ENCODE peak calls at places on chromosome 18, in seven cellular contexts. F, K, E, A, I, N and W are unnamed samples.

GRCh38 chr18:58362027-58362575 is 266.8 kb downstream of the ALPK2 start:
- DNase-seq in I (no peak), A (no peak), N (no peak), K (no peak), E (peak), F (peak), W (no peak)

GRCh38 chr18:26436176-26437031 is 111.9 kb downstream of the KCTD1 start:
- DNase-seq in I (no peak), F (no peak), N (no peak), A (no peak), E (no peak), K (no peak), W (no peak)

GRCh38 chr18:79677221-79677620 is 2.4 kb upstream of the CTDP1 start:
- DNase-seq in N (no peak), I (no peak), A (no peak), K (no peak), E (no peak), F (no peak), W (no peak)

GRCh38 chr18:3794537-3795348 is 344.8 kb downstream of the TGIF1 start:
- DNase-seq in N (no peak), A (no peak), F (peak), K (peak), E (peak), I (no peak), W (no peak)

GRCh38 chr18:12543697-12544096 is 114.2 kb downstream of the SPIRE1 start:
- DNase-seq in F (no peak), N (no peak), I (no peak), A (no peak), K (no peak), E (no peak), W (no peak)

GRCh38 chr18:49098386-49098785 is 147.6 kb upstream of the SMAD7 start:
- DNase-seq in I (no peak), K (no peak), A (no peak), N (no peak), F (no peak), E (no peak), W (no peak)

GRCh38 chr18:49008716-49009115 is 58.0 kb upstream of the SMAD7 start:
- DNase-seq in K (no peak), F (no peak), A (no peak), N (no peak), E (no peak), I (peak), W (peak)

GRCh38 chr18:42229211-42230210 is 274.5 kb downstream of the PIK3C3 start:
- DNase-seq in N (no peak), E (no peak), K (no peak), A (no peak), F (no peak), I (no peak), W (no peak)

GRCh38 chr18:48615566-48616401 is 77.0 kb downstream of the CTIF start:
- DNase-seq in I (peak), E (no peak), F (peak), N (no peak), K (no peak), A (no peak), W (no peak)

GRCh38 chr18:57863706-57864105 is 60.6 kb upstream of the ATP8B1 start:
- DNase-seq in N (no peak), A (no peak), I (no peak), F (no peak), E (no peak), K (no peak), W (no peak)

GRCh38 chr18:38545071-38545470 is 979.5 kb upstream of the CELF4 start:
- DNase-seq in N (no peak), I (no peak), F (no peak), A (no peak), E (no peak), K (peak), W (no peak)

GRCh38 chr18:50401888-50402287 is 27.0 kb downstream of the SKA1 start:
- DNase-seq in A (no peak), F (peak), K (peak), E (no peak), I (peak), N (no peak), W (peak)

GRCh38 chr18:58748899-58749595 is 77.8 kb downstream of the MALT1 start:
- DNase-seq in E (no peak), N (no peak), K (no peak), F (no peak), I (no peak), A (no peak), W (no peak)

GRCh38 chr18:58871514-58872490 is 7.1 kb downstream of the ZNF532 start:
- DNase-seq in K (no peak), E (no peak), I (no peak), A (no peak), F (no peak), N (no peak), W (no peak)

GRCh38 chr18:26386002-26386401 is 159.8 kb downstream of the TAF4B start:
- DNase-seq in F (peak), E (peak), I (no peak), K (no peak), A (no peak), N (no peak), W (no peak)

GRCh38 chr18:79938196-79938595 is 13.3 kb downstream of the SLC66A2 start:
- DNase-seq in I (peak), A (no peak), N (no peak), F (no peak), K (peak), E (no peak), W (peak)

GRCh38 chr18:66511810-66512209 is 92.1 kb downstream of the CDH19 start:
- DNase-seq in N (no peak), I (no peak), A (no peak), F (no peak), E (peak), K (no peak), W (no peak)

GRCh38 chr18:54517521-54517920 is 73.5 kb upstream of the DYNAP start:
- DNase-seq in I (no peak), E (no peak), N (no peak), F (no peak), K (no peak), A (no peak), W (no peak)

GRCh38 chr18:7492385-7492784 is 74.7 kb upstream of the PTPRM start:
- DNase-seq in E (no peak), A (no peak), N (no peak), I (no peak), K (no peak), F (no peak), W (no peak)

GRCh38 chr18:13242797-13243196 is 24.2 kb downstream of the LDLRAD4 start:
- DNase-seq in E (no peak), K (peak), N (no peak), A (no peak), I (peak), F (no peak), W (no peak)

GRCh38 chr18:28151434-28151833 is 25.5 kb downstream of the CDH2 start:
- DNase-seq in N (no peak), E (no peak), F (no peak), K (no peak), I (no peak), A (no peak), W (no peak)

GRCh38 chr18:69948919-69949537 is 1.4 kb upstream of the CD226 start:
- DNase-seq in F (peak), E (peak), A (no peak), I (no peak), N (peak), K (peak), W (peak)

GRCh38 chr18:66632771-66633170 is 28.9 kb upstream of the CDH19 start:
- DNase-seq in E (peak), K (no peak), A (no peak), N (no peak), I (no peak), F (no peak), W (no peak)

GRCh38 chr18:51153659-51154371 is 43.7 kb downstream of the MEX3C start:
- DNase-seq in K (no peak), F (no peak), I (no peak), A (peak), N (no peak), E (no peak), W (no peak)

GRCh38 chr18:32443356-32443755 is 27.3 kb downstream of the GAREM1 start:
- DNase-seq in E (no peak), A (no peak), I (no peak), N (no peak), K (no peak), F (no peak), W (no peak)

GRCh38 chr18:36756262-36756661 is 72.5 kb downstream of the TPGS2 start:
- DNase-seq in I (no peak), E (no peak), F (no peak), K (no peak), A (no peak), N (no peak), W (no peak)

GRCh38 chr18:50011813-50012445 is 183.0 kb downstream of the MYO5B start:
- DNase-seq in I (no peak), E (no peak), K (no peak), F (no peak), A (no peak), N (no peak), W (no peak)

GRCh38 chr18:48392266-48392665 is 16.9 kb downstream of the ZBTB7C start:
- DNase-seq in N (no peak), E (no peak), K (no peak), F (no peak), I (no peak), A (no peak), W (no peak)

GRCh38 chr18:79566841-79567370 is 112.7 kb upstream of the CTDP1 start:
- DNase-seq in I (peak), F (no peak), E (no peak), K (peak), A (no peak), N (peak), W (peak)

GRCh38 chr18:57131782-57132181 is 15.1 kb upstream of the BOD1L2 start:
- DNase-seq in A (no peak), K (no peak), I (no peak), E (no peak), F (peak), N (no peak), W (no peak)

GRCh38 chr18:44737623-44738022 is 56.9 kb downstream of the SETBP1 start:
- DNase-seq in A (no peak), F (no peak), K (no peak), N (no peak), E (no peak), I (no peak), W (no peak)

GRCh38 chr18:46915800-46916550 is 1.3 kb downstream of the PIAS2 start:
- DNase-seq in N (no peak), A (no peak), K (no peak), I (no peak), F (no peak), E (no peak), W (no peak)

GRCh38 chr18:48735070-48735676 is 196.3 kb downstream of the CTIF start:
- DNase-seq in F (no peak), A (no peak), I (no peak), E (peak), K (peak), N (no peak), W (no peak)

GRCh38 chr18:14949800-14950415 is 201.9 kb downstream of the ANKRD30B start:
- DNase-seq in I (no peak), F (no peak), K (no peak), A (no peak), N (no peak), E (no peak), W (no peak)

GRCh38 chr18:58580623-58581022 is 48.3 kb downstream of the ALPK2 start:
- DNase-seq in E (no peak), F (no peak), K (peak), I (no peak), N (no peak), A (no peak), W (no peak)

GRCh38 chr18:41484069-41484468 is 471.0 kb upstream of the PIK3C3 start:
- DNase-seq in N (no peak), I (no peak), F (peak), K (no peak), A (no peak), E (no peak), W (no peak)

DNA sequence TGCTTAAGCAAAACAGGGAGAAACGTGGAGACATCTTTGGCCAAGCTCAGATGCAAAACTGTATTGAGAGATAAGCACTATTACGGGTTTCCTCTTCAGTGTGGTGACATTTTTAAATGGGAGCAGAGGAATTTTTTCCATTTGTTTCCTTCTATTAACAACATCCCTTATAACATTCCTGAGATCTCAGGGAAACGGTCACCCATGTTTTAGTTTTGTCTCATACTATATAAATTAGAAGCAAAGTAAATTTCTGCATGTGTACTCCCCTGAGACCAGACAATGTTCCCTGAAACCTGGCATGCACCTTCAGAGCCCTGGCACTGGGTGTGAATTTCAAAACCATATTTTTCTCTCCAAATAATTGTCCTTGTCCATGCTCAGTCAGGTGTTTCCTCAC is 57.6 kb upstream of the RNF152 start:
- DNase-seq in I (no peak), E (peak), K (no peak), N (no peak), F (no peak), A (no peak), W (no peak)
- H3K27ac ChIP-seq in I (no peak), E (peak), K (no peak), N (no peak), F (no peak), A (no peak), W (no peak)

GRCh38 chr18:10061566-10061965 is 147.8 kb downstream of the VAPA start:
- DNase-seq in K (no peak), F (no peak), N (no peak), A (no peak), I (no peak), E (no peak), W (no peak)
- H3K27ac ChIP-seq in K (peak), F (no peak), N (no peak), A (no peak), I (no peak), E (no peak), W (no peak)

DNA sequence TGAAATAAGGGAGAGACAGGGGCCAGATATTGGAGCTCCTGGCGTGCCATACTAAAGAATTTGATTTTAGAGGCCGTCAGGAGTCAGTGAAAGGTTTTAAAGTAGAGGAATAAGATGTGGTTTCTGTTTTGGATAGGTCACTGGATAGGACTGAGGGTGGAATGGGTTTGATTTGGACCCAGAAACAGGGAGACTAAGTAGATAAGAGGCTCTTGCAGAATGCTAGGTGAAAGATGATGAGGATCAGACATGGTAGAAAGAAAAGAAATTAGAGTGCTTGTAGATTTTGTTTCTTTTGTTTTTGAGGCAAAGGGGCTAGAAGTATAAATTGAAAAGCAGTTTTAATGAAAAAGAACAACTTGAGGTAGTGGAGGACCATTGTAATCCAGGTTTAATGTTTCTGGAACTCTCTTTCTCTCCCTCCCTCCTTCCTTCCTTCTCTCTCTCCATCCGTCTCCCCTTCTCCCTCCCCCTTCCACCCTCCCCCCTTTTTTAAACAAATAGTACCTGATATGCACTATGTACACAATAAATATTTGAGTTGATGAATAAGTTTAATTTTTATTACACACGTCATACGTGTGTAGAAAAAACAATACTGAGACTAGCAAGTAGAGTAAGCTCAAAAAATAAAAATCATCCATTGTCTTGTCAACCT is 1.9 kb downstream of the NDUFV2 start:
- DNase-seq in A (no peak), N (no peak), F (no peak), I (no peak), E (peak), K (no peak), W (no peak)
- H3K27ac ChIP-seq in A (peak), N (peak), F (peak), I (peak), E (peak), K (no peak), W (peak)

DNA sequence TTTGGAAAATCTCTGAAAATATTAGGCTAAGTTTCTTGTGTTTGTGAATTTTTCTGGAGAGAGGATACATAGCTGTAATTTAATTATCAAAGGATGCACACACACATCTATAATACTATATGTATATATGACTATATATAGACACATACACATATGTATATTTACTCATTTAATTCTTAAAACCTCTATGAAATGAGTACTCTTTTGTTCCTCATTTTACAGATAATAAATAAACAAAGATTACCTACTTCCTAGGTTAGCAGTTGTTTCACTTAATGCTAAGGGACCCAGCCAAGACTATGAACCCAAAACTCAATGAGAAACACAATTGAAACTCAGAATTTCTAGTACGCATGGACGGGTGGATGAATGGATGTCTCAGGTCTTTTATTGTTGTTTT is 145.6 kb downstream of the BCL2 start:
- DNase-seq in K (no peak), A (no peak), F (no peak), E (no peak), I (no peak), N (no peak), W (no peak)
- H3K27ac ChIP-seq in K (no peak), A (no peak), F (no peak), E (no peak), I (no peak), N (no peak), W (no peak)

GRCh38 chr18:8937695-8938094 is 164.8 kb upstream of the NDUFV2 start:
- DNase-seq in I (no peak), K (peak), F (no peak), A (no peak), E (no peak), N (no peak), W (no peak)

GRCh38 chr18:8937112-8937641 is 165.3 kb upstream of the NDUFV2 start:
- DNase-seq in I (no peak), K (peak), E (no peak), A (no peak), F (no peak), N (no peak), W (no peak)

GRCh38 chr18:8942021-8942908 is 160.2 kb upstream of the NDUFV2 start:
- DNase-seq in A (no peak), I (no peak), K (no peak), F (no peak), E (no peak), N (no peak), W (no peak)

GRCh38 chr18:8936646-8937045 is 165.9 kb upstream of the NDUFV2 start:
- DNase-seq in K (no peak), F (no peak), N (no peak), E (no peak), I (no peak), A (no peak), W (no peak)

GRCh38 chr18:8938817-8939216 is 163.7 kb upstream of the NDUFV2 start:
- DNase-seq in A (no peak), I (no peak), E (no peak), N (no peak), K (no peak), F (no peak), W (no peak)
- H3K27ac ChIP-seq in A (no peak), I (no peak), E (no peak), N (no peak), K (no peak), F (no peak), W (no peak)

GRCh38 chr18:55790296-55790695 is 202.3 kb upstream of the TCF4 start:
- DNase-seq in E (peak), I (no peak), F (no peak), K (no peak), A (no peak), N (no peak), W (no peak)
- H3K27ac ChIP-seq in E (peak), I (no peak), F (no peak), K (no peak), A (no peak), N (no peak), W (no peak)

DNA sequence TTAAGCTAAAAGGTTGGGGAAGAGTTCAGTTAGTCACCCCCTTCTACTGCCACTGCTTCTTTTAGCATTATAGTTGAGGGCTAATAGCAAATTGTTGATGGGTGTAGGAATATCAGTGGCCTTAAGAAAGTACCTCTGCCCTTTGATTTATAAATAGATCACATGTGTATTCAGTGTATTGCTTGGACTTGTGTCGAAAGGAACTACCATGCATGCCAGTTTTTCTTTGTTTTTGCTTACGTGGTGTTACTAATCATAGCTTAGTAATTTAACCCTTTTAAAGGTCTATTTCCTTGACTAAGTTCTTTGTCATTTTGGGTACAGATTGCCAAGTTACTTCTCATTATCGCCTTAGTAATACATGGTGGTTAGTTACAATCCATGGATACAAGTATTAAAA is 85.6 kb downstream of the MIB1 start:
- DNase-seq in A (no peak), K (no peak), E (peak), N (no peak), I (no peak), F (peak), W (no peak)
- H3K27ac ChIP-seq in A (no peak), K (no peak), E (no peak), N (no peak), I (no peak), F (no peak), W (no peak)